ENCODE peak calls at places on chromosomes 11 and 22, in ten cellular contexts. One of them, this sample, is unnamed.

GRCh38 chr11:12717851-12718291 is 43.6 kb downstream of the TEAD1 start:
- DNase-seq in activated T-helper 1 cell treated with anti-CD3 and anti-CD28 coated beads, Interleukin-2, amount 50 U/mL, for 16 hours: no peak
- DNase-seq in cardiac fibroblast: no peak
- DNase-seq in nephron progenitor cell: no peak
- DNase-seq in HCT116: no peak
- DNase-seq in activated naive CD4-positive, alpha-beta T cell treated with Interleukin-2 at 50 U/mL for 16 hours: peak; percentile 32
- DNase-seq in ELF-1: no peak
- DNase-seq in HL-60: no peak
- DNase-seq in GM13976: peak; percentile 33
- DNase-seq in central memory CD4-positive, alpha-beta T cell: peak; percentile 78
- DNase-seq in this sample: peak; percentile 77

GRCh38 chr11:92779746-92780145 is 189.7 kb upstream of the MTNR1B start:
- DNase-seq in nephron progenitor cell: no peak
- DNase-seq in central memory CD4-positive, alpha-beta T cell: no peak
- DNase-seq in HL-60: no peak
- DNase-seq in cardiac fibroblast: no peak
- DNase-seq in HCT116: no peak
- DNase-seq in ELF-1: no peak
- DNase-seq in activated T-helper 1 cell treated with anti-CD3 and anti-CD28 coated beads, Interleukin-2, amount 50 U/mL, for 16 hours: no peak
- DNase-seq in activated naive CD4-positive, alpha-beta T cell treated with Interleukin-2 at 50 U/mL for 16 hours: no peak
- DNase-seq in GM13976: no peak
- DNase-seq in this sample: no peak

GRCh38 chr11:47569646-47570045 is 4.2 kb downstream of the PTPMT1 start:
- DNase-seq in HL-60: no peak
- DNase-seq in nephron progenitor cell: no peak
- DNase-seq in cardiac fibroblast: no peak
- DNase-seq in GM13976: no peak
- DNase-seq in activated naive CD4-positive, alpha-beta T cell treated with Interleukin-2 at 50 U/mL for 16 hours: no peak
- DNase-seq in activated T-helper 1 cell treated with anti-CD3 and anti-CD28 coated beads, Interleukin-2, amount 50 U/mL, for 16 hours: no peak
- DNase-seq in central memory CD4-positive, alpha-beta T cell: no peak
- DNase-seq in ELF-1: no peak
- DNase-seq in HCT116: no peak
- DNase-seq in this sample: no peak

GRCh38 chr11:121458551-121458950 is 5.8 kb upstream of the SORL1-AS1 start:
- DNase-seq in GM13976: no peak
- DNase-seq in cardiac fibroblast: no peak
- DNase-seq in HCT116: no peak
- DNase-seq in ELF-1: no peak
- DNase-seq in activated naive CD4-positive, alpha-beta T cell treated with Interleukin-2 at 50 U/mL for 16 hours: no peak
- DNase-seq in nephron progenitor cell: no peak
- DNase-seq in activated T-helper 1 cell treated with anti-CD3 and anti-CD28 coated beads, Interleukin-2, amount 50 U/mL, for 16 hours: no peak
- DNase-seq in HL-60: no peak
- DNase-seq in central memory CD4-positive, alpha-beta T cell: no peak
- DNase-seq in this sample: no peak

GRCh38 chr22:22216450-22216959 is 28.1 kb upstream of the VPREB1 start:
- DNase-seq in HL-60: no peak
- DNase-seq in activated T-helper 1 cell treated with anti-CD3 and anti-CD28 coated beads, Interleukin-2, amount 50 U/mL, for 16 hours: no peak
- DNase-seq in nephron progenitor cell: no peak
- DNase-seq in GM13976: no peak
- DNase-seq in ELF-1: no peak
- DNase-seq in HCT116: no peak
- DNase-seq in cardiac fibroblast: no peak
- DNase-seq in central memory CD4-positive, alpha-beta T cell: no peak
- DNase-seq in activated naive CD4-positive, alpha-beta T cell treated with Interleukin-2 at 50 U/mL for 16 hours: no peak
- DNase-seq in this sample: no peak

GRCh38 chr11:2256293-2256913 is 14.0 kb downstream of the ASCL2 start:
- DNase-seq in HL-60: no peak
- DNase-seq in central memory CD4-positive, alpha-beta T cell: no peak
- DNase-seq in activated T-helper 1 cell treated with anti-CD3 and anti-CD28 coated beads, Interleukin-2, amount 50 U/mL, for 16 hours: no peak
- DNase-seq in cardiac fibroblast: no peak
- DNase-seq in nephron progenitor cell: no peak
- DNase-seq in HCT116: no peak
- DNase-seq in GM13976: no peak
- DNase-seq in activated naive CD4-positive, alpha-beta T cell treated with Interleukin-2 at 50 U/mL for 16 hours: no peak
- DNase-seq in ELF-1: no peak
- DNase-seq in this sample: no peak

GRCh38 chr11:12556155-12556554 is 118.1 kb upstream of the TEAD1 start:
- DNase-seq in GM13976: no peak
- DNase-seq in activated naive CD4-positive, alpha-beta T cell treated with Interleukin-2 at 50 U/mL for 16 hours: no peak
- DNase-seq in activated T-helper 1 cell treated with anti-CD3 and anti-CD28 coated beads, Interleukin-2, amount 50 U/mL, for 16 hours: no peak
- DNase-seq in ELF-1: no peak
- DNase-seq in cardiac fibroblast: peak; percentile 80
- DNase-seq in central memory CD4-positive, alpha-beta T cell: no peak
- DNase-seq in HCT116: no peak
- DNase-seq in nephron progenitor cell: no peak
- DNase-seq in HL-60: no peak
- DNase-seq in this sample: no peak

GRCh38 chr11:1381793-1382425 is 7.8 kb upstream of the BRSK2 start:
- DNase-seq in central memory CD4-positive, alpha-beta T cell: no peak
- DNase-seq in GM13976: no peak
- DNase-seq in ELF-1: no peak
- DNase-seq in activated naive CD4-positive, alpha-beta T cell treated with Interleukin-2 at 50 U/mL for 16 hours: no peak
- DNase-seq in HL-60: no peak
- DNase-seq in HCT116: no peak
- DNase-seq in nephron progenitor cell: no peak
- DNase-seq in activated T-helper 1 cell treated with anti-CD3 and anti-CD28 coated beads, Interleukin-2, amount 50 U/mL, for 16 hours: no peak
- DNase-seq in cardiac fibroblast: no peak
- DNase-seq in this sample: no peak

This sample was measured in CD4-positive, alpha-beta memory T cell.